ENCODE peak calls at places on chromosomes 11 and 22, in five cellular contexts. One of them, this sample, is unnamed.

GRCh38 chr11:60706931-60707330 is 7.5 kb downstream of the MS4A8 start:
- DNase-seq in activated CD8-positive, alpha-beta memory T cell treated with anti-CD3 and anti-CD28 coated beads, Interleukin-2, amount 10 ng/mL, durations not matched to agents 7 days and 5 days: no peak
- DNase-seq in mucosa of descending colon: no peak
- DNase-seq in colonic mucosa: no peak
- DNase-seq in RWPE1: no peak
- DNase-seq in this sample: no peak

GRCh38 chr22:45317551-45318167 is 7.9 kb downstream of the FAM118A start:
- DNase-seq in colonic mucosa: peak; percentile 75
- DNase-seq in mucosa of descending colon: peak; percentile 75
- DNase-seq in RWPE1: no peak
- DNase-seq in activated CD8-positive, alpha-beta memory T cell treated with anti-CD3 and anti-CD28 coated beads, Interleukin-2, amount 10 ng/mL, durations not matched to agents 7 days and 5 days: peak; percentile 55
- DNase-seq in this sample: peak; percentile 44

GRCh38 chr11:92357344-92357743 is 132.7 kb downstream of the FAT3 start:
- DNase-seq in activated CD8-positive, alpha-beta memory T cell treated with anti-CD3 and anti-CD28 coated beads, Interleukin-2, amount 10 ng/mL, durations not matched to agents 7 days and 5 days: no peak
- DNase-seq in RWPE1: peak; percentile 59
- DNase-seq in mucosa of descending colon: no peak
- DNase-seq in colonic mucosa: no peak
- DNase-seq in this sample: no peak

GRCh38 chr11:14356342-14356741 is 2.6 kb downstream of the RRAS2 start:
- DNase-seq in RWPE1: no peak
- DNase-seq in colonic mucosa: no peak
- DNase-seq in mucosa of descending colon: no peak
- DNase-seq in activated CD8-positive, alpha-beta memory T cell treated with anti-CD3 and anti-CD28 coated beads, Interleukin-2, amount 10 ng/mL, durations not matched to agents 7 days and 5 days: no peak
- DNase-seq in this sample: no peak

GRCh38 chr22:34878996-34879395 is 187.0 kb upstream of the ISX start:
- DNase-seq in activated CD8-positive, alpha-beta memory T cell treated with anti-CD3 and anti-CD28 coated beads, Interleukin-2, amount 10 ng/mL, durations not matched to agents 7 days and 5 days: no peak
- DNase-seq in mucosa of descending colon: no peak
- DNase-seq in RWPE1: no peak
- DNase-seq in colonic mucosa: no peak
- DNase-seq in this sample: no peak

GRCh38 chr11:2579315-2580060 is 120.3 kb downstream of the KCNQ1OT1 start:
- DNase-seq in activated CD8-positive, alpha-beta memory T cell treated with anti-CD3 and anti-CD28 coated beads, Interleukin-2, amount 10 ng/mL, durations not matched to agents 7 days and 5 days: no peak
- DNase-seq in colonic mucosa: no peak
- DNase-seq in RWPE1: no peak
- DNase-seq in mucosa of descending colon: peak; percentile 45
- DNase-seq in this sample: no peak

GRCh38 chr11:79617561-79617960 is 176.7 kb upstream of the TENM4 start:
- DNase-seq in mucosa of descending colon: no peak
- DNase-seq in colonic mucosa: no peak
- DNase-seq in activated CD8-positive, alpha-beta memory T cell treated with anti-CD3 and anti-CD28 coated beads, Interleukin-2, amount 10 ng/mL, durations not matched to agents 7 days and 5 days: no peak
- DNase-seq in RWPE1: no peak
- DNase-seq in this sample: no peak

GRCh38 chr11:70281114-70281729 is 10.7 kb downstream of the PPFIA1 start:
- DNase-seq in colonic mucosa: no peak
- DNase-seq in mucosa of descending colon: no peak
- DNase-seq in activated CD8-positive, alpha-beta memory T cell treated with anti-CD3 and anti-CD28 coated beads, Interleukin-2, amount 10 ng/mL, durations not matched to agents 7 days and 5 days: no peak
- DNase-seq in RWPE1: no peak
- DNase-seq in this sample: no peak

GRCh38 chr22:43148581-43148980 is 2.8 kb upstream of the TSPO start:
- DNase-seq in RWPE1: no peak
- DNase-seq in colonic mucosa: no peak
- DNase-seq in mucosa of descending colon: peak; percentile 74
- DNase-seq in activated CD8-positive, alpha-beta memory T cell treated with anti-CD3 and anti-CD28 coated beads, Interleukin-2, amount 10 ng/mL, durations not matched to agents 7 days and 5 days: no peak
- DNase-seq in this sample: no peak

GRCh38 chr11:32466279-32466915 is 31.1 kb upstream of the WT1 start:
- DNase-seq in mucosa of descending colon: no peak
- DNase-seq in RWPE1: no peak
- DNase-seq in colonic mucosa: no peak
- DNase-seq in activated CD8-positive, alpha-beta memory T cell treated with anti-CD3 and anti-CD28 coated beads, Interleukin-2, amount 10 ng/mL, durations not matched to agents 7 days and 5 days: no peak
- DNase-seq in this sample: peak; percentile 2

GRCh38 chr11:92391866-92392265 is 167.2 kb downstream of the FAT3 start:
- DNase-seq in mucosa of descending colon: no peak
- DNase-seq in activated CD8-positive, alpha-beta memory T cell treated with anti-CD3 and anti-CD28 coated beads, Interleukin-2, amount 10 ng/mL, durations not matched to agents 7 days and 5 days: no peak
- DNase-seq in RWPE1: no peak
- DNase-seq in colonic mucosa: no peak
- DNase-seq in this sample: no peak

GRCh38 chr22:29346659-29347058 is 31.2 kb upstream of the RASL10A start:
- DNase-seq in mucosa of descending colon: no peak
- DNase-seq in activated CD8-positive, alpha-beta memory T cell treated with anti-CD3 and anti-CD28 coated beads, Interleukin-2, amount 10 ng/mL, durations not matched to agents 7 days and 5 days: no peak
- DNase-seq in colonic mucosa: no peak
- DNase-seq in RWPE1: no peak
- DNase-seq in this sample: no peak

GRCh38 chr11:98307827-98308491 is 712.8 kb upstream of the CNTN5 start:
- DNase-seq in colonic mucosa: no peak
- DNase-seq in activated CD8-positive, alpha-beta memory T cell treated with anti-CD3 and anti-CD28 coated beads, Interleukin-2, amount 10 ng/mL, durations not matched to agents 7 days and 5 days: no peak
- DNase-seq in mucosa of descending colon: no peak
- DNase-seq in RWPE1: no peak
- DNase-seq in this sample: no peak

GRCh38 chr22:31343235-31344191 is 2.6 kb downstream of the PATZ1 start:
- DNase-seq in mucosa of descending colon: peak; percentile 83
- DNase-seq in RWPE1: peak; percentile 33
- DNase-seq in colonic mucosa: peak; percentile 80
- DNase-seq in activated CD8-positive, alpha-beta memory T cell treated with anti-CD3 and anti-CD28 coated beads, Interleukin-2, amount 10 ng/mL, durations not matched to agents 7 days and 5 days: no peak
- DNase-seq in this sample: peak; percentile 47

GRCh38 chr11:45556851-45557707 is 108.3 kb downstream of the CHST1 start:
- DNase-seq in colonic mucosa: no peak
- DNase-seq in activated CD8-positive, alpha-beta memory T cell treated with anti-CD3 and anti-CD28 coated beads, Interleukin-2, amount 10 ng/mL, durations not matched to agents 7 days and 5 days: no peak
- DNase-seq in RWPE1: peak; percentile 43
- DNase-seq in mucosa of descending colon: no peak
- DNase-seq in this sample: no peak

GRCh38 chr11:129861702-129862107 is 33.7 kb downstream of the NFRKB start:
- DNase-seq in colonic mucosa: peak; percentile 61
- DNase-seq in RWPE1: peak; percentile 96
- DNase-seq in activated CD8-positive, alpha-beta memory T cell treated with anti-CD3 and anti-CD28 coated beads, Interleukin-2, amount 10 ng/mL, durations not matched to agents 7 days and 5 days: no peak
- DNase-seq in mucosa of descending colon: no peak
- DNase-seq in this sample: peak; percentile 91

GRCh38 chr22:50189184-50189848 is 3.6 kb downstream of the TRABD start:
- DNase-seq in RWPE1: no peak
- DNase-seq in colonic mucosa: peak; percentile 64
- DNase-seq in activated CD8-positive, alpha-beta memory T cell treated with anti-CD3 and anti-CD28 coated beads, Interleukin-2, amount 10 ng/mL, durations not matched to agents 7 days and 5 days: no peak
- DNase-seq in mucosa of descending colon: peak; percentile 86
- DNase-seq in this sample: no peak

GRCh38 chr11:27563201-27563600 is 56.6 kb upstream of the LIN7C start:
- DNase-seq in activated CD8-positive, alpha-beta memory T cell treated with anti-CD3 and anti-CD28 coated beads, Interleukin-2, amount 10 ng/mL, durations not matched to agents 7 days and 5 days: no peak
- DNase-seq in RWPE1: no peak
- DNase-seq in colonic mucosa: no peak
- DNase-seq in mucosa of descending colon: no peak
- DNase-seq in this sample: no peak

GRCh38 chr22:49776053-49776511 is 51.6 kb downstream of the BRD1 start:
- DNase-seq in RWPE1: no peak
- DNase-seq in mucosa of descending colon: peak; percentile 51
- DNase-seq in activated CD8-positive, alpha-beta memory T cell treated with anti-CD3 and anti-CD28 coated beads, Interleukin-2, amount 10 ng/mL, durations not matched to agents 7 days and 5 days: no peak
- DNase-seq in colonic mucosa: no peak
- DNase-seq in this sample: no peak

GRCh38 chr11:59574467-59574866 is 41.1 kb downstream of the OSBP start:
- DNase-seq in activated CD8-positive, alpha-beta memory T cell treated with anti-CD3 and anti-CD28 coated beads, Interleukin-2, amount 10 ng/mL, durations not matched to agents 7 days and 5 days: no peak
- DNase-seq in mucosa of descending colon: no peak
- DNase-seq in RWPE1: no peak
- DNase-seq in colonic mucosa: no peak
- DNase-seq in this sample: no peak

GRCh38 chr11:102878595-102878994 is 3.8 kb upstream of the MMP12 start:
- DNase-seq in colonic mucosa: no peak
- DNase-seq in mucosa of descending colon: no peak
- DNase-seq in RWPE1: no peak
- DNase-seq in activated CD8-positive, alpha-beta memory T cell treated with anti-CD3 and anti-CD28 coated beads, Interleukin-2, amount 10 ng/mL, durations not matched to agents 7 days and 5 days: no peak
- DNase-seq in this sample: no peak

GRCh38 chr11:109309153-109309552 is 112.8 kb upstream of the C11orf87 start:
- DNase-seq in mucosa of descending colon: no peak
- DNase-seq in RWPE1: no peak
- DNase-seq in activated CD8-positive, alpha-beta memory T cell treated with anti-CD3 and anti-CD28 coated beads, Interleukin-2, amount 10 ng/mL, durations not matched to agents 7 days and 5 days: no peak
- DNase-seq in colonic mucosa: no peak
- DNase-seq in this sample: no peak

GRCh38 chr11:819129-819931 is 616 bp downstream of the PNPLA2 start:
- DNase-seq in colonic mucosa: peak; percentile 94
- DNase-seq in RWPE1: peak; percentile 82
- DNase-seq in mucosa of descending colon: peak; percentile 96
- DNase-seq in activated CD8-positive, alpha-beta memory T cell treated with anti-CD3 and anti-CD28 coated beads, Interleukin-2, amount 10 ng/mL, durations not matched to agents 7 days and 5 days: peak; percentile 94
- DNase-seq in this sample: peak; percentile 93

GRCh38 chr11:69702769-69703510 is 882 bp downstream of the FGF19 start:
- DNase-seq in mucosa of descending colon: no peak
- DNase-seq in RWPE1: no peak
- DNase-seq in activated CD8-positive, alpha-beta memory T cell treated with anti-CD3 and anti-CD28 coated beads, Interleukin-2, amount 10 ng/mL, durations not matched to agents 7 days and 5 days: no peak
- DNase-seq in colonic mucosa: no peak
- DNase-seq in this sample: no peak

GRCh38 chr11:93001812-93002211 is 32.4 kb downstream of the MTNR1B start:
- DNase-seq in activated CD8-positive, alpha-beta memory T cell treated with anti-CD3 and anti-CD28 coated beads, Interleukin-2, amount 10 ng/mL, durations not matched to agents 7 days and 5 days: no peak
- DNase-seq in RWPE1: no peak
- DNase-seq in mucosa of descending colon: no peak
- DNase-seq in colonic mucosa: no peak
- DNase-seq in this sample: no peak

GRCh38 chr11:28701760-28702449 is 593.7 kb downstream of the METTL15 start:
- DNase-seq in mucosa of descending colon: no peak
- DNase-seq in activated CD8-positive, alpha-beta memory T cell treated with anti-CD3 and anti-CD28 coated beads, Interleukin-2, amount 10 ng/mL, durations not matched to agents 7 days and 5 days: no peak
- DNase-seq in RWPE1: peak; percentile 68
- DNase-seq in colonic mucosa: no peak
- DNase-seq in this sample: peak; percentile 9

This sample was measured in small intestine.